ENCODE peak calls at places on chromosomes 16 and 17, in eight cellular contexts. One of them, this sample, is unnamed.

GRCh38 chr16:88967800-88968588 is 9.0 kb downstream of the CBFA2T3 start:
- DNase-seq in GM23248: no peak
- DNase-seq in osteoblast: no peak
- DNase-seq in stomach: no peak
- DNase-seq in IMR-90: no peak
- DNase-seq in effector memory CD4-positive, alpha-beta T cell: no peak
- DNase-seq in gastrocnemius medialis: no peak
- DNase-seq in CD8-positive, alpha-beta T cell: peak; percentile 38
- DNase-seq in this sample: no peak

GRCh38 chr16:81553080-81553813 is 108.6 kb downstream of the CMIP start:
- DNase-seq in osteoblast: peak; percentile 73
- DNase-seq in CD8-positive, alpha-beta T cell: no peak
- DNase-seq in GM23248: peak; percentile 86
- DNase-seq in stomach: peak; percentile 56
- DNase-seq in gastrocnemius medialis: no peak
- DNase-seq in effector memory CD4-positive, alpha-beta T cell: no peak
- DNase-seq in IMR-90: peak; percentile 47
- DNase-seq in this sample: no peak

GRCh38 chr17:63945851-63946439 is 13.8 kb upstream of the CD79B start:
- DNase-seq in CD8-positive, alpha-beta T cell: no peak
- DNase-seq in stomach: no peak
- DNase-seq in GM23248: no peak
- DNase-seq in osteoblast: no peak
- DNase-seq in IMR-90: no peak
- DNase-seq in gastrocnemius medialis: no peak
- DNase-seq in effector memory CD4-positive, alpha-beta T cell: no peak
- DNase-seq in this sample: no peak

GRCh38 chr16:85833540-85833914 is 34.0 kb downstream of the COX4I1 start:
- DNase-seq in stomach: no peak
- DNase-seq in effector memory CD4-positive, alpha-beta T cell: no peak
- DNase-seq in osteoblast: no peak
- DNase-seq in GM23248: no peak
- DNase-seq in gastrocnemius medialis: no peak
- DNase-seq in CD8-positive, alpha-beta T cell: no peak
- DNase-seq in IMR-90: no peak
- DNase-seq in this sample: no peak

GRCh38 chr16:66487580-66488235 is 60.6 kb downstream of the BEAN1 start:
- DNase-seq in IMR-90: no peak
- DNase-seq in CD8-positive, alpha-beta T cell: no peak
- DNase-seq in GM23248: peak; percentile 24
- DNase-seq in stomach: peak; percentile 2
- DNase-seq in effector memory CD4-positive, alpha-beta T cell: no peak
- DNase-seq in osteoblast: peak; percentile 93
- DNase-seq in gastrocnemius medialis: no peak
- DNase-seq in this sample: no peak

GRCh38 chr17:17605747-17606083 is 14.2 kb upstream of the PEMT start:
- DNase-seq in gastrocnemius medialis: no peak
- DNase-seq in GM23248: peak; percentile 86
- DNase-seq in CD8-positive, alpha-beta T cell: no peak
- DNase-seq in stomach: no peak
- DNase-seq in osteoblast: no peak
- DNase-seq in effector memory CD4-positive, alpha-beta T cell: no peak
- DNase-seq in IMR-90: peak; percentile 58
- DNase-seq in this sample: no peak

GRCh38 chr16:56988161-56988947 is 1.0 kb upstream of the NLRC5 start:
- DNase-seq in CD8-positive, alpha-beta T cell: no peak
- DNase-seq in GM23248: peak; percentile 72
- DNase-seq in osteoblast: peak; percentile 81
- DNase-seq in effector memory CD4-positive, alpha-beta T cell: no peak
- DNase-seq in gastrocnemius medialis: no peak
- DNase-seq in IMR-90: peak; percentile 37
- DNase-seq in stomach: no peak
- DNase-seq in this sample: no peak

GRCh38 chr16:57192146-57192545 is 6.0 kb downstream of the RSPRY1 start:
- DNase-seq in CD8-positive, alpha-beta T cell: no peak
- DNase-seq in osteoblast: no peak
- DNase-seq in effector memory CD4-positive, alpha-beta T cell: no peak
- DNase-seq in GM23248: no peak
- DNase-seq in IMR-90: peak; percentile 50
- DNase-seq in gastrocnemius medialis: no peak
- DNase-seq in stomach: no peak
- DNase-seq in this sample: no peak

GRCh38 chr16:15856901-15857778 is at the start of gene MYH11:
- DNase-seq in GM23248: peak; percentile 22
- DNase-seq in IMR-90: no peak
- DNase-seq in stomach: no peak
- DNase-seq in effector memory CD4-positive, alpha-beta T cell: no peak
- DNase-seq in osteoblast: peak; percentile 73
- DNase-seq in CD8-positive, alpha-beta T cell: no peak
- DNase-seq in gastrocnemius medialis: no peak
- DNase-seq in this sample: no peak

GRCh38 chr17:8076502-8077266 is 10.8 kb downstream of the ALOX12B start:
- DNase-seq in effector memory CD4-positive, alpha-beta T cell: no peak
- DNase-seq in CD8-positive, alpha-beta T cell: no peak
- DNase-seq in GM23248: no peak
- DNase-seq in stomach: no peak
- DNase-seq in gastrocnemius medialis: no peak
- DNase-seq in osteoblast: no peak
- DNase-seq in IMR-90: no peak
- DNase-seq in this sample: no peak

GRCh38 chr17:16908282-16908681 is 63.6 kb downstream of the TNFRSF13B start:
- DNase-seq in osteoblast: no peak
- DNase-seq in stomach: peak; percentile 7
- DNase-seq in gastrocnemius medialis: no peak
- DNase-seq in CD8-positive, alpha-beta T cell: no peak
- DNase-seq in effector memory CD4-positive, alpha-beta T cell: no peak
- DNase-seq in GM23248: no peak
- DNase-seq in IMR-90: no peak
- DNase-seq in this sample: no peak

GRCh38 chr17:760371-760770 is 8.3 kb upstream of the GEMIN4 start:
- DNase-seq in effector memory CD4-positive, alpha-beta T cell: no peak
- DNase-seq in gastrocnemius medialis: no peak
- DNase-seq in stomach: no peak
- DNase-seq in osteoblast: no peak
- DNase-seq in GM23248: no peak
- DNase-seq in CD8-positive, alpha-beta T cell: no peak
- DNase-seq in IMR-90: no peak
- DNase-seq in this sample: no peak

GRCh38 chr17:21213005-21213404 is 956 bp downstream of the TMEM11 start:
- DNase-seq in osteoblast: no peak
- DNase-seq in CD8-positive, alpha-beta T cell: no peak
- DNase-seq in gastrocnemius medialis: no peak
- DNase-seq in effector memory CD4-positive, alpha-beta T cell: no peak
- DNase-seq in GM23248: peak; percentile 27
- DNase-seq in IMR-90: no peak
- DNase-seq in stomach: no peak
- DNase-seq in this sample: no peak

GRCh38 chr17:57523926-57524634 is 221.0 kb downstream of the CCDC182 start:
- DNase-seq in stomach: peak; percentile 71
- DNase-seq in CD8-positive, alpha-beta T cell: no peak
- DNase-seq in GM23248: peak; percentile 62
- DNase-seq in gastrocnemius medialis: peak; percentile 56
- DNase-seq in IMR-90: peak; percentile 61
- DNase-seq in effector memory CD4-positive, alpha-beta T cell: no peak
- DNase-seq in osteoblast: peak; percentile 77
- DNase-seq in this sample: no peak

GRCh38 chr17:59525668-59526067 is 39.7 kb upstream of the DHX40 start:
- DNase-seq in osteoblast: no peak
- DNase-seq in effector memory CD4-positive, alpha-beta T cell: no peak
- DNase-seq in stomach: no peak
- DNase-seq in CD8-positive, alpha-beta T cell: no peak
- DNase-seq in GM23248: no peak
- DNase-seq in gastrocnemius medialis: no peak
- DNase-seq in IMR-90: no peak
- DNase-seq in this sample: no peak

GRCh38 chr16:86676216-86676800 is 98.0 kb downstream of the FOXL1 start:
- DNase-seq in osteoblast: peak; percentile 91
- DNase-seq in gastrocnemius medialis: no peak
- DNase-seq in effector memory CD4-positive, alpha-beta T cell: no peak
- DNase-seq in GM23248: peak; percentile 92
- DNase-seq in IMR-90: peak; percentile 80
- DNase-seq in CD8-positive, alpha-beta T cell: no peak
- DNase-seq in stomach: no peak
- DNase-seq in this sample: no peak

GRCh38 chr17:1039511-1040215 is 42.7 kb downstream of the TIMM22 start:
- DNase-seq in effector memory CD4-positive, alpha-beta T cell: no peak
- DNase-seq in stomach: peak; percentile 75
- DNase-seq in osteoblast: no peak
- DNase-seq in IMR-90: no peak
- DNase-seq in gastrocnemius medialis: peak; percentile 64
- DNase-seq in GM23248: no peak
- DNase-seq in CD8-positive, alpha-beta T cell: no peak
- DNase-seq in this sample: no peak

GRCh38 chr16:923184-923583 is 47.6 kb downstream of the LMF1 start:
- DNase-seq in IMR-90: no peak
- DNase-seq in GM23248: no peak
- DNase-seq in osteoblast: no peak
- DNase-seq in CD8-positive, alpha-beta T cell: no peak
- DNase-seq in gastrocnemius medialis: no peak
- DNase-seq in effector memory CD4-positive, alpha-beta T cell: no peak
- DNase-seq in stomach: no peak
- DNase-seq in this sample: no peak

GRCh38 chr16:927406-927805 is 43.4 kb downstream of the LMF1 start:
- DNase-seq in GM23248: no peak
- DNase-seq in IMR-90: no peak
- DNase-seq in effector memory CD4-positive, alpha-beta T cell: no peak
- DNase-seq in CD8-positive, alpha-beta T cell: no peak
- DNase-seq in osteoblast: no peak
- DNase-seq in gastrocnemius medialis: no peak
- DNase-seq in stomach: no peak
- DNase-seq in this sample: no peak

GRCh38 chr16:926715-927114 is 44.1 kb downstream of the LMF1 start:
- DNase-seq in CD8-positive, alpha-beta T cell: no peak
- DNase-seq in osteoblast: no peak
- DNase-seq in gastrocnemius medialis: no peak
- DNase-seq in stomach: no peak
- DNase-seq in IMR-90: no peak
- DNase-seq in effector memory CD4-positive, alpha-beta T cell: no peak
- DNase-seq in GM23248: no peak
- DNase-seq in this sample: no peak

GRCh38 chr16:924063-924462 is 46.7 kb downstream of the LMF1 start:
- DNase-seq in stomach: no peak
- DNase-seq in GM23248: no peak
- DNase-seq in CD8-positive, alpha-beta T cell: no peak
- DNase-seq in effector memory CD4-positive, alpha-beta T cell: no peak
- DNase-seq in gastrocnemius medialis: no peak
- DNase-seq in IMR-90: no peak
- DNase-seq in osteoblast: no peak
- DNase-seq in this sample: no peak

DNA sequence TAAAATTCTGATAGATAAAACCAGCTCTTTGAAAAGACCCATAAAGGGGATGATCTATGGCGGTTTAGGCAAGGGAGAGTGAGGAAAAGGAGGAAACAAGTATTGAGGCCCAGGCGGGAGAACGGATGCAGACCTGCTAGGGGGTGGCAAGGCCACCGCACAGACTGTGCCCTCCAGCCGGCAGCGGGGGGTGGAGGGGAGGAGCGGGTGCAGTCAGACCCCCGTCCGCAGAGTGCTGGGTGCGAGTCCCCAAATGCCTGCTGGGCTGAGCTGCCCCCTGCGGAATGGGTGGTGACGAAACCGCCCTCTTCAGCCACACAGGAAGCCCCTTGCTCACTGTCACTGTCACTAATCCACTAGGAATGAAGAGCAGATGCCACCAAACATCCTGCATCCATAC is 46.0 kb downstream of the LMF1 start:
- DNase-seq in stomach: no peak
- DNase-seq in osteoblast: no peak
- DNase-seq in IMR-90: no peak
- DNase-seq in effector memory CD4-positive, alpha-beta T cell: no peak
- DNase-seq in GM23248: no peak
- DNase-seq in CD8-positive, alpha-beta T cell: no peak
- DNase-seq in gastrocnemius medialis: no peak
- DNase-seq in this sample: no peak
- H3K9me3 ChIP-seq in stomach: no peaks in the 10 kb centered on the region
- H3K9me3 ChIP-seq in osteoblast: no peaks in the 10 kb centered on the region
- H3K9me3 ChIP-seq in IMR-90: peaks cover 6% of the 10 kb centered on the region
- H3K9me3 ChIP-seq in effector memory CD4-positive, alpha-beta T cell: no peaks in the 10 kb centered on the region
- H3K9me3 ChIP-seq in GM23248: no peaks in the 10 kb centered on the region
- H3K9me3 ChIP-seq in CD8-positive, alpha-beta T cell: no peaks in the 10 kb centered on the region
- H3K9me3 ChIP-seq in gastrocnemius medialis: no peaks in the 10 kb centered on the region
- H3K9me3 ChIP-seq in this sample: no peaks in the 10 kb centered on the region

GRCh38 chr17:71302721-71303549 is 817.9 kb upstream of the SOX9 start:
- DNase-seq in osteoblast: no peak
- DNase-seq in CD8-positive, alpha-beta T cell: no peak
- DNase-seq in gastrocnemius medialis: no peak
- DNase-seq in effector memory CD4-positive, alpha-beta T cell: no peak
- DNase-seq in IMR-90: no peak
- DNase-seq in stomach: no peak
- DNase-seq in GM23248: peak; percentile 24
- DNase-seq in this sample: no peak
- H3K9me3 ChIP-seq in osteoblast: no peaks in the 10 kb centered on the region
- H3K9me3 ChIP-seq in CD8-positive, alpha-beta T cell: no peaks in the 10 kb centered on the region
- H3K9me3 ChIP-seq in gastrocnemius medialis: no peaks in the 10 kb centered on the region
- H3K9me3 ChIP-seq in effector memory CD4-positive, alpha-beta T cell: no peaks in the 10 kb centered on the region
- H3K9me3 ChIP-seq in IMR-90: peaks cover 2% of the 10 kb centered on the region
- H3K9me3 ChIP-seq in stomach: no peaks in the 10 kb centered on the region
- H3K9me3 ChIP-seq in GM23248: no peaks in the 10 kb centered on the region
- H3K9me3 ChIP-seq in this sample: no peaks in the 10 kb centered on the region

GRCh38 chr16:68564367-68564985 is 25.4 kb downstream of the ZFP90 start:
- DNase-seq in CD8-positive, alpha-beta T cell: no peak
- DNase-seq in gastrocnemius medialis: no peak
- DNase-seq in osteoblast: no peak
- DNase-seq in stomach: no peak
- DNase-seq in effector memory CD4-positive, alpha-beta T cell: no peak
- DNase-seq in IMR-90: peak; percentile 8
- DNase-seq in GM23248: peak; percentile 28
- DNase-seq in this sample: no peak

DNA sequence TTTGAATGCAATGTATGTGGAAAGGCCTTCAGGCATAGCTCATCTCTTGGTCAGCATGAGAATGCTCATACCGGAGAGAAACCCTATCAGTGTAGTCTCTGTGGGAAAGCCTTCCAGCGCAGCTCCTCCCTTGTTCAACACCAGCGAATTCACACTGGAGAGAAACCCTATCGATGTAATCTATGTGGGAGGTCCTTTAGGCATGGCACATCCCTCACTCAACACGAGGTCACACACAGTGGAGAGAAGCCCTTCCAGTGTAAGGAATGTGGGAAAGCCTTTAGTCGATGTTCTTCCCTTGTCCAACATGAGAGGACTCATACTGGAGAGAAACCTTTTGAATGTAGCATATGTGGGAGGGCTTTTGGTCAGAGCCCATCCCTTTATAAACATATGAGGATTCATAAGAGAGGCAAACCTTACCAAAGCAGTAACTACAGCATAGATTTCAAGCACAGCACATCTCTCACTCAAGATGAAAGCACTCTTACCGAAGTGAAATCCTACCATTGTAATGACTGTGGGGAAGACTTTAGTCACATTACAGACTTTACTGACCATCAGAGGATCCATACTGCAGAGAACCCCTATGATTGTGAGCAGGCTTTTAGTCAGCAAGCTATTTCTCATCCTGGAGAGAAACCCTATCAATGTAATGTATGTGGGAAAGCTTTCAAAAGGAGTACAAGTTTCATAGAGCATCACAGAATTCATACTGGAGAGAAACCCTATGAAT is 24.7 kb downstream of the ZFP90 start:
- DNase-seq in stomach: no peak
- DNase-seq in CD8-positive, alpha-beta T cell: no peak
- DNase-seq in osteoblast: no peak
- DNase-seq in gastrocnemius medialis: no peak
- DNase-seq in GM23248: peak; percentile 7
- DNase-seq in IMR-90: no peak
- DNase-seq in effector memory CD4-positive, alpha-beta T cell: no peak
- DNase-seq in this sample: no peak
- H3K9me3 ChIP-seq in stomach: peaks cover 79% of the 10 kb centered on the region
- H3K9me3 ChIP-seq in CD8-positive, alpha-beta T cell: peaks cover 68% of the 10 kb centered on the region
- H3K9me3 ChIP-seq in osteoblast: peaks cover 66% of the 10 kb centered on the region
- H3K9me3 ChIP-seq in gastrocnemius medialis: peaks cover 36% of the 10 kb centered on the region
- H3K9me3 ChIP-seq in GM23248: peaks cover 46% of the 10 kb centered on the region
- H3K9me3 ChIP-seq in IMR-90: peaks cover 87% of the 10 kb centered on the region
- H3K9me3 ChIP-seq in effector memory CD4-positive, alpha-beta T cell: peaks cover 68% of the 10 kb centered on the region
- H3K9me3 ChIP-seq in this sample: peaks cover 47% of the 10 kb centered on the region

GRCh38 chr17:80452173-80452915 is 24.1 kb downstream of the NPTX1 start:
- DNase-seq in IMR-90: no peak
- DNase-seq in osteoblast: no peak
- DNase-seq in GM23248: peak; percentile 21
- DNase-seq in effector memory CD4-positive, alpha-beta T cell: no peak
- DNase-seq in stomach: no peak
- DNase-seq in gastrocnemius medialis: no peak
- DNase-seq in CD8-positive, alpha-beta T cell: no peak
- DNase-seq in this sample: no peak
- H3K9me3 ChIP-seq in IMR-90: no peaks in the 10 kb centered on the region
- H3K9me3 ChIP-seq in osteoblast: no peaks in the 10 kb centered on the region
- H3K9me3 ChIP-seq in GM23248: no peaks in the 10 kb centered on the region
- H3K9me3 ChIP-seq in effector memory CD4-positive, alpha-beta T cell: no peaks in the 10 kb centered on the region
- H3K9me3 ChIP-seq in stomach: no peaks in the 10 kb centered on the region
- H3K9me3 ChIP-seq in gastrocnemius medialis: no peaks in the 10 kb centered on the region
- H3K9me3 ChIP-seq in CD8-positive, alpha-beta T cell: no peaks in the 10 kb centered on the region
- H3K9me3 ChIP-seq in this sample: no peaks in the 10 kb centered on the region

This sample was measured in T-helper 17 cell.